ENCODE peak calls at places on chromosomes 4 and X, in four cellular contexts. T is COR-L47, W is heart left ventricle, R is T47D. Q is an unnamed sample.

GRCh38 chrX:121160987-121161386 is 113.6 kb downstream of the GLUD2 start:
- DNase-seq in R (no peak), T (no peak), W (no peak), Q (no peak)

GRCh38 chrX:43827791-43828190 is 54.5 kb downstream of the MAOB start:
- DNase-seq in R (no peak), W (no peak), T (no peak), Q (no peak)

GRCh38 chrX:42577936-42578335 is 200.0 kb downstream of the PPP1R2C start:
- DNase-seq in R (no peak), W (no peak), T (no peak), Q (no peak)

GRCh38 chr4:101236097-101236496 is 111.2 kb downstream of the PPP3CA start:
- DNase-seq in T (no peak), W (no peak), R (no peak), Q (no peak)

GRCh38 chr4:24763631-24764302 is 31.6 kb upstream of the SOD3 start:
- DNase-seq in T (no peak), R (no peak), W (no peak), Q (no peak)

GRCh38 chrX:78168065-78168464 is 28.6 kb upstream of the TAF9B start:
- DNase-seq in T (no peak), R (no peak), W (no peak), Q (no peak)

GRCh38 chr4:45580306-45580705 is 543.5 kb downstream of the GABRG1 start:
- DNase-seq in W (no peak), R (no peak), T (peak), Q (no peak)

GRCh38 chrX:115330498-115331138 is 41.1 kb downstream of the LUZP4 start:
- DNase-seq in W (peak), T (peak), R (no peak), Q (peak)

GRCh38 chrX:1378306-1378758 is 13.6 kb downstream of the SLC25A6 start:
- DNase-seq in T (no peak), R (no peak), W (no peak), Q (peak)

GRCh38 chr4:10715696-10716095 is 31.1 kb upstream of the CLNK start:
- DNase-seq in T (no peak), W (no peak), R (no peak), Q (no peak)

GRCh38 chr4:164716901-164717300 is 37.0 kb upstream of the SMIM31 start:
- DNase-seq in T (no peak), R (no peak), W (no peak), Q (no peak)

GRCh38 chr4:172989984-172990711 is 178.5 kb upstream of the GALNT7 start:
- DNase-seq in T (no peak), W (no peak), R (no peak), Q (no peak)

GRCh38 chr4:109708435-109708834 is 5.2 kb upstream of the CASP6 start:
- DNase-seq in W (no peak), R (no peak), T (no peak), Q (no peak)

GRCh38 chr4:8505229-8505628 is 64.7 kb downstream of the TRMT44 start:
- DNase-seq in W (no peak), T (no peak), R (no peak), Q (no peak)

GRCh38 chr4:48590884-48591283 is 100.8 kb downstream of the ZAR1 start:
- DNase-seq in W (no peak), T (no peak), R (no peak), Q (no peak)

GRCh38 chr4:16066586-16067128 is 17.2 kb downstream of the PROM1 start:
- DNase-seq in T (no peak), R (no peak), W (no peak), Q (no peak)

GRCh38 chr4:95095352-95095974 is 337.7 kb downstream of the BMPR1B start:
- DNase-seq in R (no peak), T (peak), W (no peak), Q (no peak)

GRCh38 chr4:146790515-146790914 is 151.8 kb downstream of the POU4F2 start:
- DNase-seq in W (no peak), T (no peak), R (no peak), Q (no peak)

GRCh38 chr4:139453041-139453370 is 915 bp upstream of the RAB33B start:
- DNase-seq in T (peak), R (peak), W (no peak), Q (no peak)

GRCh38 chr4:151644625-151645024 is 116.2 kb downstream of the GATB start:
- DNase-seq in T (peak), R (no peak), W (no peak), Q (no peak)

GRCh38 chr4:65139998-65140397 is 530.3 kb downstream of the EPHA5 start:
- DNase-seq in T (no peak), W (no peak), R (no peak), Q (no peak)

GRCh38 chr4:112563431-112564200 is 47.6 kb upstream of the NEUROG2 start:
- DNase-seq in R (no peak), T (no peak), W (no peak), Q (no peak)

GRCh38 chrX:152958047-152958446 is 35.9 kb downstream of the PNMA5 start:
- DNase-seq in T (no peak), R (no peak), W (no peak), Q (no peak)

GRCh38 chrX:51955200-51955599 is 61.8 kb downstream of the MAGED1 start:
- DNase-seq in T (no peak), R (no peak), W (no peak), Q (no peak)

GRCh38 chr4:168852387-168852786 is 157.7 kb downstream of the CBR4 start:
- DNase-seq in T (no peak), W (no peak), R (no peak), Q (no peak)

GRCh38 chrX:100750901-100751300 is 19.0 kb upstream of the SYTL4 start:
- DNase-seq in W (no peak), R (no peak), T (no peak), Q (no peak)

GRCh38 chrX:19585370-19586082 is 70.2 kb upstream of the MAP3K15 start:
- DNase-seq in W (no peak), T (no peak), R (peak), Q (no peak)